ENCODE peak calls at places on chromosomes 12 and 14, in ten cellular contexts. N, E, I, S, R, C, T, Z, K and H are unnamed samples.
A peak's percentile ranks its signal among the peaks of the same experiment; 100 is the strongest.

GRCh38 chr14:68144051-68144681 is 324.6 kb downstream of the RAD51B start:
- DNase-seq in T (peak; percentile 43), K (no peak), E (no peak), I (no peak), R (no peak), Z (no peak), S (no peak), N (no peak), C (no peak), H (no peak)

GRCh38 chr14:100842799-100843198 is 16.9 kb downstream of the MEG3 start:
- DNase-seq in Z (peak; percentile 82), E (no peak), S (no peak), T (no peak), N (no peak), I (no peak), R (no peak), C (no peak), K (no peak), H (no peak)

GRCh38 chr14:68695871-68696665 is 96.8 kb downstream of the ZFP36L1 start:
- DNase-seq in S (no peak), Z (no peak), N (no peak), K (no peak), C (no peak), E (no peak), R (no peak), I (no peak), T (no peak), H (no peak)

GRCh38 chr12:28378749-28379148 is 188.5 kb downstream of the CCDC91 start:
- DNase-seq in T (no peak), I (no peak), C (no peak), N (no peak), K (peak; percentile 5), S (no peak), E (no peak), R (no peak), Z (peak; percentile 79), H (no peak)

GRCh38 chr14:94110552-94111181 is at the start of gene IFI27:
- DNase-seq in N (no peak), T (peak; percentile 70), I (no peak), S (no peak), R (no peak), Z (peak; percentile 70), C (no peak), K (no peak), E (no peak), H (no peak)

GRCh38 chr14:23174266-23174665 is 9.2 kb downstream of the SLC7A8 start:
- DNase-seq in E (no peak), R (no peak), Z (peak; percentile 80), S (no peak), I (no peak), N (no peak), T (peak; percentile 42), K (no peak), C (no peak), H (no peak)

GRCh38 chr12:113875681-113876080 is 90.4 kb downstream of the RBM19 start:
- DNase-seq in E (no peak), Z (no peak), N (no peak), I (no peak), K (no peak), C (no peak), S (no peak), T (no peak), R (no peak), H (no peak)

GRCh38 chr14:100028990-100029677 is 36.1 kb upstream of the EVL start:
- DNase-seq in E (no peak), Z (no peak), R (no peak), S (no peak), T (no peak), C (no peak), N (no peak), K (no peak), I (no peak), H (no peak)

GRCh38 chr14:71236430-71236829 is 329.2 kb downstream of the PCNX1 start:
- DNase-seq in T (no peak), S (no peak), C (no peak), K (no peak), E (no peak), N (no peak), I (no peak), Z (no peak), R (no peak), H (no peak)

GRCh38 chr14:73757876-73758391 is 43.8 kb upstream of the PNMA1 start:
- DNase-seq in E (no peak), R (no peak), K (no peak), S (no peak), I (no peak), N (no peak), T (no peak), C (no peak), Z (no peak), H (no peak)

GRCh38 chr14:53330441-53330840 is 177.3 kb upstream of the DDHD1 start:
- DNase-seq in E (no peak), R (no peak), K (no peak), N (no peak), I (no peak), S (no peak), C (no peak), T (no peak), Z (no peak), H (no peak)

GRCh38 chr12:21666722-21667121 is 9.1 kb upstream of the LDHB start:
- DNase-seq in N (no peak), I (no peak), C (no peak), Z (no peak), R (no peak), E (no peak), S (no peak), K (no peak), T (no peak), H (no peak)

GRCh38 chr12:6684609-6685008 is 4.6 kb downstream of the ZNF384 start:
- DNase-seq in C (no peak), E (peak; percentile 34), K (peak; percentile 64), Z (no peak), R (no peak), S (no peak), I (peak; percentile 32), T (no peak), N (no peak), H (no peak)

GRCh38 chr14:22319526-22320352 is 269.3 kb downstream of the DAD1 start:
- DNase-seq in N (no peak), R (peak; percentile 26), C (no peak), I (peak; percentile 9), S (peak; percentile 21), K (peak; percentile 75), Z (no peak), E (peak; percentile 51), T (peak; percentile 60), H (no peak)

GRCh38 chr14:68208726-68209125 is 389.1 kb downstream of the RAD51B start:
- DNase-seq in Z (no peak), E (no peak), T (no peak), R (no peak), N (no peak), I (no peak), C (no peak), K (peak; percentile 48), S (no peak), H (no peak)

GRCh38 chr12:100857418-100857817 is 62.8 kb downstream of the ANO4 start:
- DNase-seq in C (no peak), E (no peak), N (no peak), K (no peak), I (no peak), Z (no peak), T (no peak), S (no peak), R (no peak), H (peak; percentile 16)

GRCh38 chr14:81366259-81366658 is 33.9 kb downstream of the STON2 start:
- DNase-seq in E (peak; percentile 24), Z (peak; percentile 29), I (no peak), T (no peak), K (no peak), N (no peak), S (no peak), C (no peak), R (no peak), H (no peak)

GRCh38 chr14:66228267-66228970 is 257.8 kb upstream of the CCDC196 start:
- DNase-seq in I (no peak), K (peak; percentile 14), T (no peak), C (no peak), N (no peak), S (no peak), Z (peak; percentile 40), E (no peak), R (no peak), H (no peak)

GRCh38 chr12:62659457-62660295 is 193.1 kb downstream of the MON2 start:
- DNase-seq in K (no peak), S (no peak), T (no peak), I (no peak), R (no peak), E (no peak), C (peak; percentile 53), N (no peak), Z (no peak), H (no peak)

GRCh38 chr14:103074699-103075341 is 9.2 kb upstream of the LBHD2 start:
- DNase-seq in C (no peak), S (peak; percentile 71), I (no peak), R (no peak), T (peak; percentile 55), E (no peak), N (no peak), Z (no peak), K (peak; percentile 24), H (no peak)

GRCh38 chr12:118981285-118982201 is at the start of gene SRRM4:
- DNase-seq in C (peak; percentile 73), E (peak; percentile 97), S (peak; percentile 28), R (peak; percentile 20), N (no peak), K (no peak), T (no peak), Z (no peak), I (no peak), H (no peak)

GRCh38 chr12:59086124-59086523 is 165.8 kb upstream of the LRIG3 start:
- DNase-seq in N (no peak), C (no peak), R (no peak), E (no peak), S (no peak), T (no peak), Z (no peak), K (no peak), I (no peak), H (no peak)

GRCh38 chr14:53953002-53953827 is 3.4 kb downstream of the BMP4 start:
- DNase-seq in R (no peak), K (peak; percentile 72), Z (peak; percentile 51), I (peak; percentile 11), T (peak; percentile 92), S (peak; percentile 80), C (no peak), E (peak; percentile 87), N (no peak), H (peak; percentile 67)

GRCh38 chr12:114933428-114934160 is 249.6 kb upstream of the TBX3 start:
- DNase-seq in E (no peak), K (no peak), Z (peak; percentile 90), N (no peak), C (no peak), S (no peak), I (no peak), T (no peak), R (no peak), H (no peak)

GRCh38 chr14:53152627-53152908 is 555 bp downstream of the DDHD1 start:
- DNase-seq in Z (no peak), K (no peak), E (no peak), N (no peak), R (no peak), S (peak; percentile 54), T (no peak), I (no peak), C (no peak), H (no peak)

GRCh38 chr14:28294834-28295440 is 471.6 kb upstream of the FOXG1 start:
- DNase-seq in K (no peak), Z (no peak), I (no peak), C (no peak), R (no peak), N (no peak), S (no peak), T (no peak), E (no peak), H (no peak)